ENCODE peak calls at places on chromosomes 4 and X, in five cellular contexts. V, N, Z, D and O are unnamed samples.

GRCh38 chr4:128590034-128590740 is 219.3 kb upstream of the JADE1 start:
- DNase-seq in V (no peak), N (no peak), Z (peak; percentile 66), D (no peak), O (no peak)

GRCh38 chr4:27234306-27234899 is 373.8 kb downstream of the STIM2 start:
- DNase-seq in V (no peak), N (no peak), Z (no peak), D (no peak), O (no peak)

GRCh38 chrX:39755152-39756032 is 342.4 kb downstream of the BCOR start:
- DNase-seq in V (peak; percentile 50), N (peak; percentile 76), Z (peak; percentile 74), D (peak; percentile 49), O (no peak)

GRCh38 chrX:150961631-150962030 is 21.5 kb upstream of the HMGB3 start:
- DNase-seq in V (no peak), N (no peak), Z (no peak), D (no peak), O (no peak)

GRCh38 chrX:109684136-109684535 is 48.9 kb downstream of the ACSL4 start:
- DNase-seq in V (no peak), N (no peak), Z (no peak), D (no peak), O (no peak)

GRCh38 chr4:170853422-170854021 is 763.8 kb upstream of the AADAT start:
- DNase-seq in V (peak; percentile 33), N (no peak), Z (peak; percentile 54), D (peak; percentile 32), O (peak; percentile 4)

GRCh38 chrX:97524997-97525396 is 641.3 kb downstream of the RPA4 start:
- DNase-seq in V (no peak), N (no peak), Z (no peak), D (no peak), O (no peak)

GRCh38 chr4:93267747-93268146 is 560.8 kb upstream of the ATOH1 start:
- DNase-seq in V (no peak), N (no peak), Z (no peak), D (no peak), O (no peak)

GRCh38 chr4:34733185-34733916 is 1511.0 kb downstream of the ARAP2 start:
- DNase-seq in V (no peak), N (no peak), Z (no peak), D (no peak), O (no peak)

GRCh38 chrX:48937065-48937907 is 18.5 kb upstream of the PIM2 start:
- DNase-seq in V (no peak), N (no peak), Z (no peak), D (peak; percentile 68), O (no peak)

GRCh38 chrX:130884627-130885026 is 18.4 kb downstream of the ENOX2 start:
- DNase-seq in V (no peak), N (no peak), Z (no peak), D (no peak), O (no peak)

GRCh38 chrX:156001001-156001666 is 3.6 kb downstream of the IL9R start:
- DNase-seq in V (no peak), N (no peak), Z (no peak), D (no peak), O (no peak)

GRCh38 chr4:170122252-170122651 is 32.5 kb upstream of the AADAT start:
- DNase-seq in V (no peak), N (no peak), Z (no peak), D (no peak), O (no peak)

GRCh38 chr4:128060130-128060619 is 937 bp upstream of the LARP1B start:
- DNase-seq in V (peak; percentile 14), N (no peak), Z (no peak), D (no peak), O (no peak)

GRCh38 chrX:71586929-71587328 is 8.7 kb downstream of the GCNA start:
- DNase-seq in V (no peak), N (no peak), Z (no peak), D (no peak), O (no peak)

GRCh38 chr4:128334256-128334655 is 46.6 kb upstream of the PGRMC2 start:
- DNase-seq in V (no peak), N (no peak), Z (no peak), D (no peak), O (no peak)

GRCh38 chr4:79964715-79965345 is 108.2 kb downstream of the ANTXR2 start:
- DNase-seq in V (no peak), N (no peak), Z (no peak), D (no peak), O (no peak)

GRCh38 chrX:56978172-56978571 is 17.2 kb downstream of the SPIN3 start:
- DNase-seq in V (peak; percentile 39), N (no peak), Z (peak; percentile 39), D (peak; percentile 30), O (no peak)

GRCh38 chr4:127071443-127071842 is 561.3 kb upstream of the INTU start:
- DNase-seq in V (no peak), N (no peak), Z (no peak), D (no peak), O (no peak)

GRCh38 chr4:16532240-16532990 is 306.1 kb upstream of the TAPT1 start:
- DNase-seq in V (no peak), N (peak; percentile 66), Z (peak; percentile 12), D (peak; percentile 33), O (no peak)

GRCh38 chr4:128862608-128863313 is 53.3 kb downstream of the JADE1 start:
- DNase-seq in V (no peak), N (no peak), Z (no peak), D (no peak), O (no peak)

GRCh38 chr4:113539408-113539807 is 222.1 kb downstream of the CAMK2D start:
- DNase-seq in V (no peak), N (peak; percentile 49), Z (no peak), D (no peak), O (no peak)

GRCh38 chrX:9148626-9149385 is 114.9 kb upstream of the FAM9B start:
- DNase-seq in V (no peak), N (no peak), Z (no peak), D (no peak), O (no peak)

GRCh38 chrX:68415289-68415688 is 18.0 kb downstream of the OPHN1 start:
- DNase-seq in V (no peak), N (no peak), Z (no peak), D (no peak), O (no peak)

GRCh38 chr4:166198516-166198915 is 325.5 kb downstream of the TLL1 start:
- DNase-seq in V (no peak), N (no peak), Z (no peak), D (no peak), O (no peak)

GRCh38 chr4:104494822-104495559 is at the start of gene CXXC4:
- DNase-seq in V (peak; percentile 77), N (no peak), Z (peak; percentile 72), D (peak; percentile 48), O (no peak)

GRCh38 chrX:8147216-8147615 is 23.9 kb downstream of the VCX2 start:
- DNase-seq in V (no peak), N (no peak), Z (no peak), D (no peak), O (no peak)

GRCh38 chr4:154490261-154490588 is 1.4 kb downstream of the DCHS2 start:
- DNase-seq in V (no peak), N (no peak), Z (no peak), D (no peak), O (no peak)

GRCh38 chr4:185721949-185722316 is 90.1 kb downstream of the SORBS2 start:
- DNase-seq in V (no peak), N (no peak), Z (no peak), D (no peak), O (no peak)

GRCh38 chr4:6035786-6036185 is 17.6 kb upstream of the C4orf50 start:
- DNase-seq in V (no peak), N (no peak), Z (no peak), D (no peak), O (no peak)

GRCh38 chr4:146548443-146548842 is 26.7 kb upstream of the SLC10A7 start:
- DNase-seq in V (no peak), N (no peak), Z (no peak), D (no peak), O (no peak)

GRCh38 chrX:2609431-2610238 is 81.5 kb upstream of the CD99 start:
- DNase-seq in V (no peak), N (no peak), Z (peak; percentile 1), D (no peak), O (no peak)

GRCh38 chrX:131564553-131565229 is 20.8 kb downstream of the OR13H1 start:
- DNase-seq in V (no peak), N (no peak), Z (no peak), D (no peak), O (no peak)

GRCh38 chr4:42608551-42608950 is 48.4 kb downstream of the ATP8A1 start:
- DNase-seq in V (no peak), N (no peak), Z (no peak), D (no peak), O (no peak)

GRCh38 chr4:42603865-42604264 is 53.0 kb downstream of the ATP8A1 start:
- DNase-seq in V (no peak), N (no peak), Z (no peak), D (no peak), O (no peak)

GRCh38 chr4:42609051-42609450 is 47.9 kb downstream of the ATP8A1 start:
- DNase-seq in V (no peak), N (no peak), Z (no peak), D (no peak), O (no peak)

GRCh38 chr4:42607011-42607726 is 49.7 kb downstream of the ATP8A1 start:
- DNase-seq in V (no peak), N (no peak), Z (no peak), D (no peak), O (no peak)

GRCh38 chr4:42605264-42605663 is 51.6 kb downstream of the ATP8A1 start:
- DNase-seq in V (no peak), N (no peak), Z (no peak), D (no peak), O (no peak)
- H3K27ac ChIP-seq in V (no peak overlapping the region), N (no peak overlapping the region), Z (no peak overlapping the region), D (no peak overlapping the region), O (no peak overlapping the region)

DNA sequence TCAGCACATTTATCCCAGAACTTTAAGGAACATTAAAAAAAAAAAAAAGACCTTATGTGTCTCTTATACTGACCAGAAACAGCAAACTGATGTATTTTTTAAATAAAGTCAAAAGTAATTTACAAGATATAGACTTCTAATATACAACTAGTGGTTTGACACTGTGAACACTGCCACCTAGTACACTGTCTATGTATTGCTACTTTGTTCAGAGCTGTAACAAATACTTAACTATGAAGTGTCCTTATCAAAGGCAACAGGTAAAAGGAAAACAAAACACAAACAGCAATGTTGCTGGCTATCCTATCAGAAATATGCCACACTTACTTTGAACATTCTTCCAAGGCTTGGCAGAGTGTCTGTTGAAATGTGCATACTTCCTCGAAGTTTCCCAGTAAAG is 60.4 kb downstream of the CD40LG start:
- DNase-seq in V (peak; percentile 8), N (no peak), Z (no peak), D (no peak), O (no peak)
- TF ChIP-seq CTCF in V (peak; percentile 66), N (peak; percentile 44), Z (no peak), D (no peak), O (peak; percentile 66)

GRCh38 chr4:3708611-3709010 is 57.6 kb upstream of the ADRA2C start:
- DNase-seq in V (no peak), N (no peak), Z (no peak), D (no peak), O (no peak)
- H3K27me3 ChIP-seq in V (no peaks in the 10 kb centered on the region), N (peaks cover 16% of the 10 kb centered on the region), Z (no peaks in the 10 kb centered on the region), D (no peaks in the 10 kb centered on the region), O (no peaks in the 10 kb centered on the region)

GRCh38 chr4:157004279-157005161 is 32.9 kb upstream of the PDGFC start:
- DNase-seq in V (no peak), N (no peak), Z (peak; percentile 14), D (no peak), O (no peak)

GRCh38 chr4:156998500-156999174 is 27.0 kb upstream of the PDGFC start:
- DNase-seq in V (no peak), N (no peak), Z (peak; percentile 24), D (no peak), O (no peak)

GRCh38 chr4:156999175-156999517 is 27.5 kb upstream of the PDGFC start:
- DNase-seq in V (no peak), N (peak; percentile 94), Z (peak; percentile 76), D (peak; percentile 77), O (peak; percentile 87)
- H3K27ac ChIP-seq in V (peak overlapping the region; percentile 86), N (no peak overlapping the region), Z (peak overlapping the region; percentile 40), D (no peak overlapping the region), O (no peak overlapping the region)